ENCODE peak calls at places on chromosomes 13 and 19, in seven cellular contexts. One of them, this sample, is unnamed.

GRCh38 chr13:97223711-97224461 is 1.8 kb downstream of the MBNL2 start:
- DNase-seq in neuronal stem cell: peak
- DNase-seq in iPS DF 6.9: no peak
- DNase-seq in HL-60: no peak
- DNase-seq in mammary epithelial cell: peak
- DNase-seq in right atrium auricular region: peak
- DNase-seq in pancreas: no peak
- DNase-seq in this sample: peak

GRCh38 chr13:21436582-21436981 is 22.5 kb downstream of the ZDHHC20 start:
- DNase-seq in pancreas: no peak
- DNase-seq in neuronal stem cell: no peak
- DNase-seq in iPS DF 6.9: no peak
- DNase-seq in mammary epithelial cell: no peak
- DNase-seq in HL-60: no peak
- DNase-seq in right atrium auricular region: no peak
- DNase-seq in this sample: no peak

GRCh38 chr13:114339779-114340534 is 25.7 kb downstream of the CHAMP1 start:
- DNase-seq in neuronal stem cell: no peak
- DNase-seq in pancreas: no peak
- DNase-seq in right atrium auricular region: no peak
- DNase-seq in iPS DF 6.9: no peak
- DNase-seq in HL-60: no peak
- DNase-seq in mammary epithelial cell: peak
- DNase-seq in this sample: no peak

GRCh38 chr13:111043575-111043982 is 71.5 kb upstream of the ARHGEF7 start:
- DNase-seq in HL-60: no peak
- DNase-seq in pancreas: no peak
- DNase-seq in mammary epithelial cell: peak
- DNase-seq in right atrium auricular region: peak
- DNase-seq in iPS DF 6.9: no peak
- DNase-seq in neuronal stem cell: no peak
- DNase-seq in this sample: peak

GRCh38 chr19:42028304-42029216 is 34.5 kb upstream of the ATP1A3 start:
- DNase-seq in pancreas: no peak
- DNase-seq in mammary epithelial cell: no peak
- DNase-seq in iPS DF 6.9: peak
- DNase-seq in HL-60: no peak
- DNase-seq in neuronal stem cell: peak
- DNase-seq in right atrium auricular region: no peak
- DNase-seq in this sample: no peak

GRCh38 chr13:66225071-66225470 is 1005.1 kb downstream of the PCDH9 start:
- DNase-seq in right atrium auricular region: no peak
- DNase-seq in HL-60: peak
- DNase-seq in iPS DF 6.9: peak
- DNase-seq in neuronal stem cell: no peak
- DNase-seq in mammary epithelial cell: no peak
- DNase-seq in pancreas: no peak
- DNase-seq in this sample: no peak

GRCh38 chr13:99380402-99380801 is 73.2 kb upstream of the GPR183 start:
- DNase-seq in iPS DF 6.9: no peak
- DNase-seq in HL-60: no peak
- DNase-seq in right atrium auricular region: no peak
- DNase-seq in mammary epithelial cell: no peak
- DNase-seq in pancreas: no peak
- DNase-seq in neuronal stem cell: no peak
- DNase-seq in this sample: peak

GRCh38 chr13:20342326-20342725 is 110.2 kb upstream of the GJB6 start:
- DNase-seq in neuronal stem cell: no peak
- DNase-seq in right atrium auricular region: no peak
- DNase-seq in pancreas: no peak
- DNase-seq in mammary epithelial cell: no peak
- DNase-seq in HL-60: no peak
- DNase-seq in iPS DF 6.9: no peak
- DNase-seq in this sample: no peak

GRCh38 chr13:83365723-83366122 is 516.6 kb downstream of the SLITRK1 start:
- DNase-seq in neuronal stem cell: no peak
- DNase-seq in mammary epithelial cell: no peak
- DNase-seq in right atrium auricular region: no peak
- DNase-seq in pancreas: no peak
- DNase-seq in HL-60: no peak
- DNase-seq in iPS DF 6.9: no peak
- DNase-seq in this sample: no peak

GRCh38 chr13:30551194-30551593 is 66.5 kb upstream of the USPL1 start:
- DNase-seq in HL-60: no peak
- DNase-seq in mammary epithelial cell: peak
- DNase-seq in iPS DF 6.9: no peak
- DNase-seq in neuronal stem cell: no peak
- DNase-seq in pancreas: no peak
- DNase-seq in right atrium auricular region: no peak
- DNase-seq in this sample: no peak

GRCh38 chr13:44388427-44388826 is 14.8 kb downstream of the SERP2 start:
- DNase-seq in HL-60: no peak
- DNase-seq in mammary epithelial cell: no peak
- DNase-seq in iPS DF 6.9: no peak
- DNase-seq in right atrium auricular region: no peak
- DNase-seq in neuronal stem cell: no peak
- DNase-seq in pancreas: no peak
- DNase-seq in this sample: no peak

GRCh38 chr13:99548448-99548847 is 47.2 kb downstream of the TM9SF2 start:
- DNase-seq in HL-60: no peak
- DNase-seq in right atrium auricular region: no peak
- DNase-seq in mammary epithelial cell: no peak
- DNase-seq in neuronal stem cell: no peak
- DNase-seq in pancreas: no peak
- DNase-seq in iPS DF 6.9: no peak
- DNase-seq in this sample: no peak

GRCh38 chr13:49976314-49977258 is 20.3 kb upstream of the TRIM13 start:
- DNase-seq in neuronal stem cell: peak
- DNase-seq in iPS DF 6.9: peak
- DNase-seq in mammary epithelial cell: peak
- DNase-seq in HL-60: peak
- DNase-seq in pancreas: peak
- DNase-seq in right atrium auricular region: peak
- DNase-seq in this sample: no peak

GRCh38 chr13:46712524-46712923 is 84.4 kb downstream of the ESD start:
- DNase-seq in right atrium auricular region: no peak
- DNase-seq in pancreas: no peak
- DNase-seq in HL-60: no peak
- DNase-seq in iPS DF 6.9: no peak
- DNase-seq in mammary epithelial cell: no peak
- DNase-seq in neuronal stem cell: no peak
- DNase-seq in this sample: no peak

GRCh38 chr19:12868540-12869112 is 12.6 kb downstream of the DNASE2 start:
- DNase-seq in HL-60: no peak
- DNase-seq in mammary epithelial cell: no peak
- DNase-seq in neuronal stem cell: no peak
- DNase-seq in iPS DF 6.9: no peak
- DNase-seq in right atrium auricular region: no peak
- DNase-seq in pancreas: no peak
- DNase-seq in this sample: no peak

GRCh38 chr13:26376430-26376829 is 122.5 kb downstream of the CDK8 start:
- DNase-seq in HL-60: no peak
- DNase-seq in mammary epithelial cell: no peak
- DNase-seq in iPS DF 6.9: no peak
- DNase-seq in neuronal stem cell: no peak
- DNase-seq in right atrium auricular region: no peak
- DNase-seq in pancreas: no peak
- DNase-seq in this sample: no peak

GRCh38 chr19:30784850-30785459 is 412.8 kb downstream of the ZNF536 start:
- DNase-seq in HL-60: peak
- DNase-seq in pancreas: no peak
- DNase-seq in iPS DF 6.9: no peak
- DNase-seq in mammary epithelial cell: peak
- DNase-seq in right atrium auricular region: peak
- DNase-seq in neuronal stem cell: peak
- DNase-seq in this sample: no peak

GRCh38 chr13:37701972-37702371 is 103.4 kb upstream of the POSTN start:
- DNase-seq in HL-60: no peak
- DNase-seq in mammary epithelial cell: peak
- DNase-seq in iPS DF 6.9: no peak
- DNase-seq in pancreas: no peak
- DNase-seq in neuronal stem cell: no peak
- DNase-seq in right atrium auricular region: no peak
- DNase-seq in this sample: peak

GRCh38 chr13:28494861-28495585 is at the start of gene FLT1:
- DNase-seq in pancreas: peak
- DNase-seq in right atrium auricular region: peak
- DNase-seq in mammary epithelial cell: peak
- DNase-seq in neuronal stem cell: peak
- DNase-seq in iPS DF 6.9: no peak
- DNase-seq in HL-60: no peak
- DNase-seq in this sample: no peak

GRCh38 chr19:50490991-50491472 is 14.4 kb upstream of the GARIN5A start:
- DNase-seq in iPS DF 6.9: no peak
- DNase-seq in neuronal stem cell: no peak
- DNase-seq in mammary epithelial cell: no peak
- DNase-seq in right atrium auricular region: no peak
- DNase-seq in HL-60: no peak
- DNase-seq in pancreas: peak
- DNase-seq in this sample: no peak

GRCh38 chr13:30819136-30819875 is 84.0 kb downstream of the ALOX5AP start:
- DNase-seq in HL-60: no peak
- DNase-seq in mammary epithelial cell: no peak
- DNase-seq in neuronal stem cell: no peak
- DNase-seq in pancreas: no peak
- DNase-seq in iPS DF 6.9: no peak
- DNase-seq in right atrium auricular region: no peak
- DNase-seq in this sample: no peak

GRCh38 chr19:3336680-3337523 is 29.5 kb upstream of the NFIC start:
- DNase-seq in pancreas: peak
- DNase-seq in iPS DF 6.9: no peak
- DNase-seq in mammary epithelial cell: no peak
- DNase-seq in HL-60: no peak
- DNase-seq in neuronal stem cell: no peak
- DNase-seq in right atrium auricular region: peak
- DNase-seq in this sample: peak

GRCh38 chr13:94331281-94331680 is 148.2 kb downstream of the DCT start:
- DNase-seq in iPS DF 6.9: no peak
- DNase-seq in pancreas: no peak
- DNase-seq in neuronal stem cell: no peak
- DNase-seq in HL-60: no peak
- DNase-seq in right atrium auricular region: no peak
- DNase-seq in mammary epithelial cell: no peak
- DNase-seq in this sample: no peak

GRCh38 chr13:97385854-97386253 is 48.1 kb upstream of the RAP2A start:
- DNase-seq in iPS DF 6.9: no peak
- DNase-seq in mammary epithelial cell: peak
- DNase-seq in pancreas: no peak
- DNase-seq in neuronal stem cell: no peak
- DNase-seq in right atrium auricular region: no peak
- DNase-seq in HL-60: no peak
- DNase-seq in this sample: no peak

GRCh38 chr13:26047040-26047439 is 4.8 kb downstream of the SHISA2 start:
- DNase-seq in pancreas: no peak
- DNase-seq in right atrium auricular region: no peak
- DNase-seq in neuronal stem cell: no peak
- DNase-seq in HL-60: no peak
- DNase-seq in mammary epithelial cell: no peak
- DNase-seq in iPS DF 6.9: no peak
- DNase-seq in this sample: no peak

GRCh38 chr13:73215807-73216206 is 157.0 kb downstream of the KLF5 start:
- DNase-seq in right atrium auricular region: no peak
- DNase-seq in mammary epithelial cell: peak
- DNase-seq in HL-60: no peak
- DNase-seq in pancreas: no peak
- DNase-seq in neuronal stem cell: no peak
- DNase-seq in iPS DF 6.9: no peak
- DNase-seq in this sample: no peak

DNA sequence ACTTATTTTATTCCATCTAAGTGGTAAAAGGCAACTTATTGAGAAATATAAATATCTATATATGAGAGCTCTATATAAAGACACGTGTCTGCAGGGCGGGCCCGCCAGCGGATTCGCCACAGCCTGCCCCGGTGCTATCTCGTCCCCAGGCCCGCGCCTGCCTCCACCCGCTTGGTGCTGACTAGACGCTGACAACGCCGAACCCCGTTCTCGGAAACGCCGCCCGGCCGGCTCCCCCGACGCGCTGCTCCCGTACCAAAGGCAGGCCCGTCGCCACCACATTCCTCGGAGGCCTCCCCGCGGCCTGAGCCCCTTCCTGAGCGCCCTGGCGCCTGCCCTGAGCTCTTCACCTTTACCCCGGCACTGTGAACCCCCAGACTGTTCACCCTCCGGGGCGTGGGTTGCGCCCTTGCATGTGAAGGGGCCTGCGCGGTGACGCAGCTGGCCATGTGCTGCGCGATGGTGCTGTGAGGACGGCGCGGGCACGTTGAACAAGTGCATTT is 6.0 kb downstream of the PLEKHJ1 start:
- DNase-seq in HL-60: no peak
- DNase-seq in mammary epithelial cell: no peak
- DNase-seq in right atrium auricular region: no peak
- DNase-seq in pancreas: no peak
- DNase-seq in neuronal stem cell: no peak
- DNase-seq in iPS DF 6.9: no peak
- DNase-seq in this sample: no peak
- H3K27ac ChIP-seq in HL-60: no peak
- H3K27ac ChIP-seq in mammary epithelial cell: no peak
- H3K27ac ChIP-seq in right atrium auricular region: no peak
- H3K27ac ChIP-seq in pancreas: no peak
- H3K27ac ChIP-seq in neuronal stem cell: no peak
- H3K27ac ChIP-seq in iPS DF 6.9: no peak
- H3K27ac ChIP-seq in this sample: no peak

GRCh38 chr13:57634829-57635165 is 3.3 kb downstream of the PCDH17 start:
- DNase-seq in mammary epithelial cell: no peak
- DNase-seq in neuronal stem cell: no peak
- DNase-seq in pancreas: peak
- DNase-seq in right atrium auricular region: no peak
- DNase-seq in HL-60: no peak
- DNase-seq in iPS DF 6.9: no peak
- DNase-seq in this sample: peak
- H3K4me3 ChIP-seq in mammary epithelial cell: no peak
- H3K4me3 ChIP-seq in neuronal stem cell: peak
- H3K4me3 ChIP-seq in pancreas: peak
- H3K4me3 ChIP-seq in right atrium auricular region: peak
- H3K4me3 ChIP-seq in HL-60: no peak
- H3K4me3 ChIP-seq in iPS DF 6.9: peak
- H3K4me3 ChIP-seq in this sample: peak

GRCh38 chr19:10768936-10769335 is 51.1 kb downstream of the DNM2 start:
- DNase-seq in mammary epithelial cell: no peak
- DNase-seq in HL-60: no peak
- DNase-seq in pancreas: no peak
- DNase-seq in iPS DF 6.9: no peak
- DNase-seq in right atrium auricular region: no peak
- DNase-seq in neuronal stem cell: no peak
- DNase-seq in this sample: no peak
- H3K27ac ChIP-seq in mammary epithelial cell: no peak
- H3K27ac ChIP-seq in HL-60: no peak
- H3K27ac ChIP-seq in pancreas: peak
- H3K27ac ChIP-seq in iPS DF 6.9: no peak
- H3K27ac ChIP-seq in right atrium auricular region: peak
- H3K27ac ChIP-seq in neuronal stem cell: no peak
- H3K27ac ChIP-seq in this sample: no peak

GRCh38 chr13:42548731-42549554 is 25.0 kb upstream of the TNFSF11 start:
- DNase-seq in HL-60: peak
- DNase-seq in right atrium auricular region: no peak
- DNase-seq in pancreas: no peak
- DNase-seq in neuronal stem cell: no peak
- DNase-seq in mammary epithelial cell: no peak
- DNase-seq in iPS DF 6.9: no peak
- DNase-seq in this sample: no peak
- H3K4me3 ChIP-seq in HL-60: no peak
- H3K4me3 ChIP-seq in right atrium auricular region: no peak
- H3K4me3 ChIP-seq in pancreas: no peak
- H3K4me3 ChIP-seq in neuronal stem cell: no peak
- H3K4me3 ChIP-seq in mammary epithelial cell: no peak
- H3K4me3 ChIP-seq in iPS DF 6.9: no peak
- H3K4me3 ChIP-seq in this sample: no peak

This sample was measured in coronary artery.